ENCODE peak calls at places on chromosomes 7 and 10, in eight cellular contexts. T is NCI-H69, C is HFF-Myc, P is iris pigment epithelial cell, U is amygdala, A is astrocyte of the spinal cord, K is GM03348, N is T-helper 22 cell. Y is an unnamed sample.

GRCh38 chr10:17273403-17273802 is 45.4 kb downstream of the VIM start:
- DNase-seq in T (no peak), C (peak; percentile 32), P (peak; percentile 87), U (no peak), A (peak; percentile 60), K (peak; percentile 15), N (no peak), Y (peak; percentile 73)

GRCh38 chr10:1257226-1257625 is 201.0 kb downstream of the WDR37 start:
- DNase-seq in T (no peak), C (no peak), P (no peak), U (no peak), A (no peak), K (no peak), N (no peak), Y (no peak)

GRCh38 chr7:33339074-33339805 is 209.9 kb downstream of the BBS9 start:
- DNase-seq in T (no peak), C (no peak), P (no peak), U (no peak), A (no peak), K (peak; percentile 10), N (no peak), Y (peak; percentile 63)

GRCh38 chr10:114773197-114773532 is 48.4 kb upstream of the FHIP2A start:
- DNase-seq in T (no peak), C (no peak), P (no peak), U (no peak), A (no peak), K (no peak), N (no peak), Y (no peak)

GRCh38 chr10:22229756-22230330 is 12.0 kb upstream of the EBLN1 start:
- DNase-seq in T (peak; percentile 25), C (no peak), P (peak; percentile 11), U (no peak), A (peak; percentile 24), K (peak; percentile 14), N (no peak), Y (peak; percentile 56)

GRCh38 chr7:73718438-73718881 is 1.0 kb downstream of the STX1A start:
- DNase-seq in T (no peak), C (no peak), P (peak; percentile 20), U (no peak), A (no peak), K (no peak), N (peak; percentile 34), Y (peak; percentile 60)

GRCh38 chr10:111522551-111522950 is 445.7 kb downstream of the ADRA2A start:
- DNase-seq in T (no peak), C (no peak), P (no peak), U (no peak), A (no peak), K (no peak), N (no peak), Y (no peak)

GRCh38 chr7:98303176-98303865 is 21.8 kb downstream of the BRI3 start:
- DNase-seq in T (no peak), C (no peak), P (no peak), U (no peak), A (no peak), K (no peak), N (no peak), Y (no peak)

GRCh38 chr10:72587568-72587967 is 38.3 kb downstream of the MICU1 start:
- DNase-seq in T (no peak), C (no peak), P (no peak), U (no peak), A (no peak), K (no peak), N (no peak), Y (no peak)

GRCh38 chr7:28579571-28579970 is 167.3 kb downstream of the CREB5 start:
- DNase-seq in T (no peak), C (no peak), P (no peak), U (no peak), A (no peak), K (no peak), N (no peak), Y (no peak)

GRCh38 chr10:4280481-4281206 is 495.6 kb upstream of the KLF6 start:
- DNase-seq in T (no peak), C (peak; percentile 63), P (peak; percentile 63), U (no peak), A (peak; percentile 57), K (peak; percentile 49), N (no peak), Y (peak; percentile 68)

GRCh38 chr7:87083865-87084519 is 24.5 kb upstream of the ELAPOR2 start:
- DNase-seq in T (no peak), C (no peak), P (peak; percentile 7), U (no peak), A (no peak), K (no peak), N (no peak), Y (peak; percentile 43)

GRCh38 chr10:74794531-74794930 is 31.9 kb upstream of the KAT6B start:
- DNase-seq in T (no peak), C (no peak), P (no peak), U (no peak), A (no peak), K (no peak), N (no peak), Y (no peak)

Y was measured in GM23248.